ENCODE peak calls at places on chromosomes 13 and 19, in six cellular contexts. K is pancreas; C is adrenal gland; U is neuronal stem cell; F is CD8-positive, alpha-beta T cell; I is GM23338. M is an unnamed sample. For H3K4me1, the result is how much of the 10 kb centered on the place peaks cover.

GRCh38 chr19:6376512-6377193 is 920 bp upstream of the PSPN start:
- DNase-seq in F (no peak), U (no peak), K (no peak), I (no peak), C (no peak), M (no peak)

GRCh38 chr19:29191005-29191404 is 21.9 kb downstream of the UQCRFS1 start:
- DNase-seq in F (no peak), I (no peak), U (no peak), K (no peak), C (no peak), M (no peak)

GRCh38 chr19:41355802-41356201 is 2.1 kb upstream of the TGFB1 start:
- DNase-seq in F (no peak), K (no peak), C (no peak), I (no peak), U (no peak), M (no peak)

GRCh38 chr13:51330741-51331140 is 8.8 kb upstream of the SERPINE3 start:
- DNase-seq in F (no peak), I (no peak), C (no peak), U (no peak), K (no peak), M (no peak)

GRCh38 chr13:40388617-40389016 is 277.8 kb downstream of the FOXO1 start:
- DNase-seq in C (no peak), F (peak), I (no peak), K (no peak), U (no peak), M (no peak)

GRCh38 chr13:113050856-113051431 is 54.6 kb upstream of the F7 start:
- DNase-seq in F (no peak), U (no peak), K (peak), C (no peak), I (peak), M (no peak)

GRCh38 chr19:39141929-39142328 is 16.3 kb downstream of the PAK4 start:
- DNase-seq in F (no peak), U (no peak), K (no peak), I (no peak), C (no peak), M (no peak)

GRCh38 chr13:59834801-59835200 is 328.9 kb downstream of the DIAPH3 start:
- DNase-seq in F (no peak), K (no peak), U (no peak), C (no peak), I (no peak), M (no peak)

GRCh38 chr13:113636266-113636963 is 21.6 kb downstream of the ATP4B start:
- DNase-seq in K (peak), C (no peak), U (no peak), I (no peak), F (no peak), M (no peak)

DNA sequence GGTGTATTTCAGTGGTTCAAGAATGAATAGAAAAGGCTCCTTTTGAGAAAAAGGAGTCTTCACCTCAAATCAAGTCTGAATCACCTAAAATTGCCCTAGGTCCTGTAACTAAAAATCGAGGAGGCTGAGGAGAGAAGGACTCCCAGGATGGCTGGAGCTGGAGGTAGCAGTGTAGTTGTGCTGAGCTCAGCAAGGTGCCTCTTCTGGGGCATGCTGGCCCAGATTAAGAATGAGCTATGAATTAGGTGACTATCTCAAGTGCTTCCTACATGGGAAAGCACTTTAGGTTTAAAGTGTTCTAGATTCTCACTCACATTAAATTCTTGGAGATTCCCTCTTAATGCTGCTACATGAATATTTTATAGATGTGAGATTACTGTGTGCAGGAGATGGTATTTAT is 28.8 kb upstream of the KL start:
- DNase-seq in C (no peak), U (no peak), F (no peak), I (no peak), K (no peak), M (no peak)
- H3K4me1 ChIP-seq in C (under half), U (under half), F (under half), I (under half), K (under half), M (under half)

GRCh38 chr19:18526316-18526715 is 4.4 kb upstream of the ELL start:
- DNase-seq in K (no peak), U (no peak), I (no peak), C (no peak), F (no peak), M (no peak)

GRCh38 chr19:18532208-18532890 is 10.5 kb upstream of the ELL start:
- DNase-seq in I (no peak), F (no peak), K (no peak), C (no peak), U (no peak), M (no peak)

GRCh38 chr19:18533058-18533457 is 10.3 kb downstream of the FKBP8 start:
- DNase-seq in I (no peak), C (no peak), K (no peak), F (no peak), U (no peak), M (no peak)

GRCh38 chr19:18531485-18531884 is 9.6 kb upstream of the ELL start:
- DNase-seq in F (no peak), K (no peak), I (no peak), C (no peak), U (no peak), M (no peak)

DNA sequence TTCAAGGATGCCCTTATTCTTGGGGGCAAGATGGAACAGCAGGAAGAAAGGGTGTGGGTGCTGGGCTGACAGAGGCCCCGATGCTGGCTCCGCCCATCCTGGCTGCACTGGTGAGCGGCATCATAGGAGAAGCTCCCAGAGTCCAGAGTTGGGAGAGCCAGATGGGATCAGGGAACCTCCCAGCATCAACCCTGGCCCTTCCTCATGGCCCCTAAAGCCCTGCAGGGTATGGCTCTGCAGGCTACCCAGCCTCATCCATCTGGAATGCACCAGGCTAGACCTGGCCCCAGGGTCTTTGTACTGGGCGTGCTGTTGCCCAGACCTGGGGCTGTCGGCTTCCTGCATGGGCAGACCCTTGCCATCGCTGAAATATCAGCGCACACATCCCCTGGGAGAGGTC is 7.9 kb upstream of the ELL start:
- DNase-seq in F (no peak), K (no peak), U (no peak), C (no peak), I (no peak), M (no peak)
- H3K4me3 ChIP-seq in F (no peak), K (no peak), U (no peak), C (no peak), I (no peak), M (no peak)

GRCh38 chr13:98451676-98452105 is 125.2 kb downstream of the STK24 start:
- DNase-seq in C (no peak), F (no peak), K (peak), U (no peak), I (no peak), M (no peak)
- H3K4me1 ChIP-seq in C (under half), F (under half), K (under half), U (under half), I (under half), M (under half)

GRCh38 chr13:25871389-25872125 is 180.3 kb downstream of the SHISA2 start:
- DNase-seq in U (no peak), I (no peak), F (no peak), C (no peak), K (no peak), M (no peak)
- H3K4me3 ChIP-seq in U (no peak), I (no peak), F (no peak), C (no peak), K (no peak), M (no peak)

GRCh38 chr19:53879145-53880037 is 2.6 kb upstream of the PRKCG start:
- DNase-seq in U (peak), C (peak), F (peak), I (peak), K (peak), M (peak)
- H3K4me1 ChIP-seq in U (under half), C (under half), F (half or more), I (under half), K (under half), M (under half)

GRCh38 chr19:2579678-2580280 is 103.9 kb downstream of the GADD45B start:
- DNase-seq in K (peak), C (no peak), F (no peak), I (no peak), U (no peak), M (no peak)

GRCh38 chr19:2578911-2579677 is 103.2 kb downstream of the GADD45B start:
- DNase-seq in C (peak), F (peak), I (peak), U (peak), K (peak), M (peak)

GRCh38 chr19:2578391-2578826 is 102.5 kb downstream of the GADD45B start:
- DNase-seq in I (peak), K (peak), C (peak), U (no peak), F (no peak), M (peak)

GRCh38 chr19:2575734-2576481 is 100.0 kb downstream of the GADD45B start:
- DNase-seq in K (peak), F (no peak), C (peak), I (no peak), U (no peak), M (no peak)

GRCh38 chr19:2577722-2578335 is 101.9 kb downstream of the GADD45B start:
- DNase-seq in I (no peak), U (no peak), F (no peak), K (peak), C (no peak), M (no peak)
- H3K4me3 ChIP-seq in I (peak), U (no peak), F (no peak), K (no peak), C (no peak), M (no peak)